ENCODE peak calls at places on chromosomes 7 and 10, in eight cellular contexts. V, U, W, X, Q, C, M and B are unnamed samples.
A peak's percentile ranks its signal among the peaks of the same experiment; 100 is the strongest.

GRCh38 chr7:54465095-54465494 is 77.1 kb upstream of the VSTM2A start:
- DNase-seq in V (no peak), U (no peak), W (no peak), X (no peak), Q (no peak), C (no peak), M (no peak), B (no peak)

GRCh38 chr7:117427258-117427701 is at the start of gene ASZ1:
- DNase-seq in V (no peak), U (no peak), W (no peak), X (no peak), Q (no peak), C (no peak), M (no peak), B (no peak)

GRCh38 chr7:50190772-50191171 is 97.7 kb upstream of the ZPBP start:
- DNase-seq in V (no peak), U (no peak), W (no peak), X (no peak), Q (no peak), C (no peak), M (no peak), B (no peak)

GRCh38 chr7:114921636-114922150 is at the start of gene MDFIC:
- DNase-seq in V (no peak), U (no peak), W (no peak), X (peak; percentile 13), Q (no peak), C (no peak), M (peak; percentile 81), B (peak; percentile 10)

GRCh38 chr7:141841385-141841784 is at the start of gene PRSS37:
- DNase-seq in V (no peak), U (no peak), W (no peak), X (no peak), Q (no peak), C (no peak), M (no peak), B (no peak)

GRCh38 chr10:89534826-89535166 is 598 bp downstream of the SLC16A12 start:
- DNase-seq in V (no peak), U (no peak), W (no peak), X (no peak), Q (no peak), C (no peak), M (no peak), B (no peak)

GRCh38 chr7:51180092-51180491 is 136.5 kb downstream of the COBL start:
- DNase-seq in V (no peak), U (no peak), W (no peak), X (no peak), Q (no peak), C (no peak), M (no peak), B (no peak)

GRCh38 chr10:35637456-35637855 is 4.6 kb downstream of the FZD8 start:
- DNase-seq in V (no peak), U (no peak), W (no peak), X (peak; percentile 7), Q (no peak), C (no peak), M (no peak), B (no peak)

GRCh38 chr7:120792861-120793130 is 65.1 kb downstream of the TSPAN12 start:
- DNase-seq in V (no peak), U (no peak), W (no peak), X (no peak), Q (no peak), C (no peak), M (no peak), B (no peak)

GRCh38 chr7:112566392-112567324 is 85.9 kb downstream of the LSMEM1 start:
- DNase-seq in V (no peak), U (no peak), W (no peak), X (no peak), Q (no peak), C (no peak), M (no peak), B (no peak)

GRCh38 chr7:33423646-33424020 is 294.3 kb downstream of the BBS9 start:
- DNase-seq in V (peak; percentile 8), U (peak; percentile 37), W (no peak), X (peak; percentile 23), Q (no peak), C (no peak), M (peak; percentile 61), B (no peak)

GRCh38 chr7:35253182-35253679 is 669 bp downstream of the TBX20 start:
- DNase-seq in V (no peak), U (no peak), W (no peak), X (peak; percentile 16), Q (no peak), C (no peak), M (no peak), B (no peak)

GRCh38 chr10:61760943-61761824 is 98.5 kb downstream of the CABCOCO1 start:
- DNase-seq in V (peak; percentile 42), U (peak; percentile 78), W (no peak), X (no peak), Q (peak; percentile 60), C (no peak), M (no peak), B (peak; percentile 24)

GRCh38 chr10:131847241-131847783 is 53.5 kb upstream of the PPP2R2D start:
- DNase-seq in V (no peak), U (no peak), W (no peak), X (no peak), Q (no peak), C (no peak), M (no peak), B (no peak)

GRCh38 chr10:131211556-131211955 is 100.0 kb downstream of the TCERG1L start:
- DNase-seq in V (no peak), U (no peak), W (no peak), X (no peak), Q (no peak), C (no peak), M (no peak), B (no peak)

GRCh38 chr10:131946321-131946751 is 35.4 kb downstream of the BNIP3 start:
- DNase-seq in V (peak; percentile 85), U (peak; percentile 88), W (no peak), X (no peak), Q (peak; percentile 76), C (peak; percentile 31), M (no peak), B (no peak)

GRCh38 chr7:66283003-66283920 is 78.1 kb downstream of the TPST1 start:
- DNase-seq in V (peak; percentile 75), U (peak; percentile 91), W (no peak), X (no peak), Q (peak; percentile 60), C (no peak), M (no peak), B (no peak)

GRCh38 chr7:55983537-55983936 is 19.2 kb downstream of the NIPSNAP2 start:
- DNase-seq in V (peak; percentile 53), U (no peak), W (no peak), X (no peak), Q (no peak), C (no peak), M (no peak), B (no peak)

GRCh38 chr7:135260930-135261721 is 27.5 kb downstream of the STRA8 start:
- DNase-seq in V (no peak), U (no peak), W (no peak), X (no peak), Q (no peak), C (no peak), M (no peak), B (no peak)

GRCh38 chr7:99096124-99096887 is 47.6 kb downstream of the SMURF1 start:
- DNase-seq in V (no peak), U (no peak), W (no peak), X (no peak), Q (no peak), C (no peak), M (peak; percentile 25), B (no peak)

GRCh38 chr10:70761031-70761601 is 24.1 kb downstream of the TBATA start:
- DNase-seq in V (no peak), U (no peak), W (no peak), X (no peak), Q (peak; percentile 48), C (peak; percentile 40), M (no peak), B (peak; percentile 52)
- TF ChIP-seq CTCF in V (no peak), U (peak; percentile 4), W (no peak), X (no peak), Q (peak; percentile 59), C (peak; percentile 65), M (no peak), B (peak; percentile 47)

DNA sequence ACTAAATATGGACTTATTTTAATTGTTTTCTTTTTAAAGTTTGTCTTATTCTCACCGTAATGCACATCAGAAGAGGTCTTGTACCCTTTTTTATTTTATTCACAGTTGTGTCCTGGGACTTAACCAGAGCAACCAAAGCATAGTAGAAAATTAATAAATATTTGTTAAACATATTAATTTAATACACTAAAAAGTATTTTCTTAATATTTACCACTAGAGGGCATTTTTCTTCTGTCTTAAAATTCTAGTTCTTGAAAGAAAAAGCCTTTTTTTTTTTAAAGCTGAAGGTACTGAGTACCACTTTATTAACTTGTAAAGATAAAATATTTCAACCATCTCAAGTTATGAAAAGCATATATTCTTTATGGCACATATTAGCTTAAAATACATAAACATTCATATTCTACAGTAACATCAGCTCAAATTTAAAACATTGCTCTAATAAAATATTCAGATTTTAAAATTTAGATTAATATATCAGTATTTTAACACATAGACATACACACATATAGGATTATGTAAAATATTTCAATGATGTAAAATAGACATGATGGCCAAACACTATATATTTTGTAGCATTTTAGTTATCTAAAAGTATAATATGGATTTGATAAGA is 260.4 kb downstream of the SEMA3A start:
- DNase-seq in V (no peak), U (peak; percentile 3), W (no peak), X (no peak), Q (no peak), C (no peak), M (no peak), B (no peak)
- TF ChIP-seq CTCF in V (peak; percentile 53), U (peak; percentile 36), W (peak; percentile 27), X (peak; percentile 38), Q (peak; percentile 7), C (peak; percentile 62), M (peak; percentile 8), B (peak; percentile 48)

GRCh38 chr7:105141068-105141467 is 127.1 kb downstream of the KMT2E start:
- DNase-seq in V (peak; percentile 25), U (peak; percentile 64), W (no peak), X (peak; percentile 40), Q (peak; percentile 28), C (no peak), M (peak; percentile 25), B (peak; percentile 47)
- TF ChIP-seq CTCF in V (peak; percentile 32), U (peak; percentile 51), W (peak; percentile 18), X (peak; percentile 41), Q (peak; percentile 70), C (no peak), M (no peak), B (peak; percentile 45)

DNA sequence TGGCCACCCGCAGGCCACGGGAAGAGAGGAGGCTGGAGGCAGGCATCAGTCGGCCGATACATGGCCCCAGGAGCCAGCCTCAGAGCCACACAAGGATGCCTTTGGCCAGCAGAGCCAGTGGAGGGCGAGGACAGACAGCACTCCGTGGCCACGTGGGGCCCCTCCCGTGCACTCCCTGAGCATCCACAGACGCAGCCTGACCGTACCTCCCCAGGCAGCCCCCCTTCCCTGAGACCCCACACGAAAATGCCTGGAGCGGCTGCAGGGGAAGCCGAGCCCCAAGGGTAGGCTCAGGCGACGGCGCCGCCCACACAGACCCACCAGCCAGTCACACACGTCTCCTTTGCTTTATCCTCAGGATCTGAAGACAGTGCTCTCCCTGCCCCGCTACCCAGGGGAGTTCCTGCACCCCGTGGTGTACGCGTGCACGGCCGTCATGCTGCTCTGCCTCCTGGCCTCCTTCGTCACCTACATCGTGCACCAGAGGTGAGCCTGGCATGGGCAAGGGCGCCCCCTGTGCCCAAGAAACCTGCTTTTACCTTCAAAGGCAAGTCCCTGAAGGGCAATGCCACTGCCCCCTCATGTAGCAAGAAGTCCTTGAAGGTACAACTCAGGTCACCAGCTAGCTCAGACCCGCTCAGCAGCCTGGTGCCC is 9.0 kb downstream of the ADGRA1 start:
- DNase-seq in V (no peak), U (peak; percentile 2), W (no peak), X (no peak), Q (no peak), C (no peak), M (no peak), B (no peak)
- TF ChIP-seq CTCF in V (no peak), U (no peak), W (no peak), X (no peak), Q (no peak), C (no peak), M (no peak), B (no peak)